ENCODE peak calls at places on chromosomes 16 and 17, in six cellular contexts. Z, Y, S, H, C and D are unnamed samples.
A peak's percentile ranks its signal among the peaks of the same experiment; 100 is the strongest.

GRCh38 chr17:38663125-38663751 is 11.5 kb downstream of the EPOP start:
- DNase-seq in Y (peak; percentile 29), S (peak; percentile 73), H (no peak), C (peak; percentile 70), Z (peak; percentile 73), D (peak; percentile 59)

GRCh38 chr17:81025756-81026155 is 9.2 kb upstream of the BAIAP2 start:
- DNase-seq in Y (no peak), Z (no peak), C (no peak), S (no peak), H (no peak), D (no peak)

GRCh38 chr17:7014995-7015586 is 2.7 kb downstream of the RNASEK start:
- DNase-seq in Z (peak; percentile 27), C (peak; percentile 45), Y (peak; percentile 66), S (no peak), H (no peak), D (peak; percentile 86)

GRCh38 chr16:67733734-67734470 is 14.8 kb upstream of the GFOD2 start:
- DNase-seq in Y (no peak), S (no peak), C (no peak), Z (no peak), H (no peak), D (no peak)

GRCh38 chr16:12171206-12171605 is 194.7 kb downstream of the SNX29 start:
- DNase-seq in Y (peak; percentile 81), H (no peak), Z (no peak), S (no peak), C (no peak), D (no peak)

GRCh38 chr16:53022374-53022773 is 30.3 kb downstream of the CHD9NB start:
- DNase-seq in Z (peak; percentile 44), S (peak; percentile 53), H (no peak), C (peak; percentile 34), Y (peak; percentile 43), D (peak; percentile 32)

GRCh38 chr17:50238594-50239287 is 35.5 kb upstream of the TMEM92 start:
- DNase-seq in H (no peak), C (no peak), Y (peak; percentile 62), S (peak; percentile 73), Z (no peak), D (no peak)

GRCh38 chr17:51046527-51047384 is 73.9 kb downstream of the SPAG9 start:
- DNase-seq in C (peak; percentile 38), S (no peak), Y (peak; percentile 87), H (no peak), Z (peak; percentile 26), D (no peak)

GRCh38 chr16:2751577-2752034 is 832 bp upstream of the SRRM2 start:
- DNase-seq in C (no peak), Y (no peak), H (peak; percentile 36), Z (no peak), S (no peak), D (no peak)

GRCh38 chr17:17062866-17063265 is 20.6 kb downstream of the MPRIP start:
- DNase-seq in Y (no peak), H (peak; percentile 36), Z (no peak), S (no peak), C (no peak), D (no peak)

GRCh38 chr17:56596741-56597494 is 3.4 kb downstream of the NOG start:
- DNase-seq in Y (no peak), S (no peak), C (no peak), H (no peak), Z (no peak), D (no peak)

GRCh38 chr16:68074850-68075249 is 10.3 kb upstream of the NFATC3 start:
- DNase-seq in C (no peak), Y (no peak), Z (no peak), H (no peak), S (no peak), D (peak; percentile 94)

GRCh38 chr16:67811899-67812298 is 5.2 kb downstream of the TSNAXIP1 start:
- DNase-seq in H (no peak), C (no peak), S (no peak), Y (no peak), Z (no peak), D (no peak)

GRCh38 chr17:54172654-54173316 is 350.1 kb downstream of the KIF2B start:
- DNase-seq in H (no peak), C (no peak), S (peak; percentile 60), Z (peak; percentile 0), Y (no peak), D (peak; percentile 9)

GRCh38 chr16:73546351-73546845 is 498.5 kb upstream of the ZFHX3 start:
- DNase-seq in Y (no peak), Z (no peak), S (no peak), H (no peak), C (no peak), D (no peak)

GRCh38 chr17:42458497-42459255 is at the start of gene ATP6V0A1:
- DNase-seq in Z (peak; percentile 97), H (peak; percentile 96), C (peak; percentile 96), Y (peak; percentile 81), S (no peak), D (peak; percentile 82)

GRCh38 chr16:72894291-72895151 is 153.4 kb downstream of the ZFHX3 start:
- DNase-seq in S (no peak), Y (peak; percentile 51), H (no peak), C (no peak), Z (no peak), D (no peak)

GRCh38 chr16:85612191-85612800 is 826 bp upstream of the GSE1 start:
- DNase-seq in H (peak; percentile 95), S (peak; percentile 88), C (peak; percentile 85), Y (peak; percentile 85), Z (peak; percentile 96), D (no peak)

GRCh38 chr17:80984749-80985148 is 6.9 kb upstream of the CHMP6 start:
- DNase-seq in H (no peak), Y (peak; percentile 96), C (no peak), Z (peak; percentile 46), S (no peak), D (no peak)

GRCh38 chr17:61519139-61519538 is 66.9 kb downstream of the TBX4 start:
- DNase-seq in S (no peak), Z (no peak), Y (no peak), C (no peak), H (no peak), D (no peak)

GRCh38 chr16:23742761-23743160 is 12.1 kb upstream of the CHP2 start:
- DNase-seq in C (no peak), Y (no peak), H (no peak), S (no peak), Z (no peak), D (no peak)

GRCh38 chr16:23745263-23745662 is 9.6 kb upstream of the CHP2 start:
- DNase-seq in C (no peak), Y (no peak), H (no peak), Z (no peak), S (no peak), D (no peak)

GRCh38 chr16:23753908-23754593 is 775 bp upstream of the CHP2 start:
- DNase-seq in H (no peak), Y (no peak), S (no peak), Z (no peak), C (no peak), D (no peak)

DNA sequence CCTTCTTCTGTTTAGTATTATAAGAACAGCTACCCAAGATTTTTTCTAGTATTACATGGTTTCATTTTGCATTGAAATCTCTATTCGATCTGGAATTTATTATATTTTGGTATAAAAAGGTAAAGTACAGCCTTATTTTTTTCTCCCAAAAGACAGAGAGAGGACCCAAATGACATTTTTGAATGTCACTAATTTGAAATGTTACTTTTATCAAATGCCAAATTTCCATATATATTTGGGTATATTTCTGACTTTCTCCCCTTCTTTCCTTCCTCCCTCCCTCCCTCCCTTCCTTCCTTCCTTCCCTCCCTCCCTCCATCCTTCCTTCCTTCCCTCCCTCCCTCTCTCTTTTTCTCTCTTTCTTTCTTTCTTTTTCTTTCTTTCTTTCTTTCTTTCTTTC is 6.2 kb upstream of the CHP2 start:
- DNase-seq in C (no peak), Z (no peak), Y (no peak), S (no peak), H (no peak), D (no peak)
- H3K27me3 ChIP-seq in C (no peaks in the 10 kb centered on the region), Z (peaks cover 3% of the 10 kb centered on the region), Y (no peaks in the 10 kb centered on the region), S (peaks cover 8% of the 10 kb centered on the region), H (no peaks in the 10 kb centered on the region), D (no peaks in the 10 kb centered on the region)

DNA sequence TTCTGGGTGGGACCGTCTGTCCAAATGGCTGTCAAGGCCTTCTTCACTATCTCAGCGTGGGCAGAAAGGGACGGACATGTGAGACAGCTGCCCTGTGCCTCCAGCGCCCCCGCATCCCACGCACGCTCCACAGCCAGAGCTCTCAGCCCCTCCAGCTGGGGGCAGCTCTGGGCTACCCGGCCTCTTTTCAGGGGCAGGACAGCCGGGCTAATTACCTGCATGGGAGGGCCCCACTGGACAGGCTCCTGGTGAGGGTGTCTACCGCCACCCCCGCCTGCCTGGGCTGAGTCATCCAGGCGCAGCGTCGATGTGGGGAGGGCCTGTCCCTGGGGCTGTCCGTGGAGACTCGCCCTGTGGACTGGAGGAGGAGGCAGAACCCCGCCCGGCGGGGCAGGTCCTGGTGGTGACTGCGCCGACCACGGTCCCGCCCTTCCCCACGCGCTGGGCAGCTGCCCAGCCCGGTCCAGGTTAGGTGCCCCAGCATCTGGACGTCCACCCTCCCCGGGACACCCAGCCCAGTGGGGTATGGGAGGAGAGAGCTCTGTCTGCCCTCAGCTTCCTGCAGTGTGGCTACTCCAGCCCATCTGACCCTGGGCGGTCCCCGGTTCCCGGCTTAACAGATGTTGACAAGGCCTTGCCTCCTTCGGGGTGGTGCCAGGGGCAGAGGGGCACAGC is 5.9 kb upstream of the METRNL start:
- DNase-seq in C (peak; percentile 82), S (peak; percentile 72), Y (no peak), H (no peak), Z (no peak), D (no peak)
- H3K27me3 ChIP-seq in C (peaks cover 8% of the 10 kb centered on the region), S (peaks cover 3% of the 10 kb centered on the region), Y (peaks cover 5% of the 10 kb centered on the region), H (no peaks in the 10 kb centered on the region), Z (no peaks in the 10 kb centered on the region), D (peaks cover 2% of the 10 kb centered on the region)

GRCh38 chr17:82236142-82236971 is 7.5 kb downstream of the SLC16A3 start:
- DNase-seq in C (peak; percentile 78), H (peak; percentile 96), Z (peak; percentile 62), Y (peak; percentile 47), S (peak; percentile 63), D (peak; percentile 71)

GRCh38 chr17:82235056-82235774 is 6.4 kb downstream of the SLC16A3 start:
- DNase-seq in Y (no peak), H (peak; percentile 92), C (no peak), S (no peak), Z (no peak), D (no peak)

GRCh38 chr17:82232876-82233785 is 4.3 kb downstream of the SLC16A3 start:
- DNase-seq in Y (no peak), C (no peak), Z (no peak), S (no peak), H (peak; percentile 92), D (no peak)

GRCh38 chr17:82235775-82236141 is 6.9 kb downstream of the SLC16A3 start:
- DNase-seq in Z (no peak), C (peak; percentile 45), H (no peak), S (no peak), Y (no peak), D (no peak)

GRCh38 chr17:82234211-82235055 is 5.6 kb downstream of the SLC16A3 start:
- DNase-seq in H (peak; percentile 72), Y (no peak), C (no peak), S (no peak), Z (no peak), D (no peak)
- H3K27me3 ChIP-seq in H (no peaks in the 10 kb centered on the region), Y (no peaks in the 10 kb centered on the region), C (no peaks in the 10 kb centered on the region), S (no peaks in the 10 kb centered on the region), Z (no peaks in the 10 kb centered on the region), D (no peaks in the 10 kb centered on the region)

DNA sequence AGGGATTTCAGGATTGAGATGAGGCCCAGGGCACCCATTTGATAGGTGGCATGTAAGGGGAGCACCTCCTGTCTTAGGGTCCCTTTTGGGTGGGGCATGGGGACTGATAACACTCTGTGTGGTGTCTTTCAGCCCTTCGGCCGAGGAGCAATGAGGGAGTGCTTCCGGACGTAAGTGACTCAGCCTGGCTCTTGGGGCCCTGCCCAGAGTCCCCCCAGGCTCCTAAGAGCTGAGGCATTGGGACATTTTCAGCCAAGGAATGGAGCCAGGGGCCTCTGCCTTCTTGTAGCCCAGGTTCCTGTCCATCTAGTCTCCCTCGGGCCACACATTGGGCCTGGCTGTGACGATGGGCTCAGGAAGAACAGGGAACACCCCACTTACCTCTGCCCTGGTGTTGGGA is 44.4 kb downstream of the EEF2K start:
- DNase-seq in C (no peak), Y (no peak), Z (peak; percentile 18), H (peak; percentile 37), S (no peak), D (no peak)
- H3K27me3 ChIP-seq in C (no peaks in the 10 kb centered on the region), Y (no peaks in the 10 kb centered on the region), Z (no peaks in the 10 kb centered on the region), H (no peaks in the 10 kb centered on the region), S (no peaks in the 10 kb centered on the region), D (no peaks in the 10 kb centered on the region)